ENCODE peak calls at places on chromosome 1, in nine cellular contexts. R is CD8-positive, alpha-beta memory T cell; O is GM23248; C is CD8-positive, alpha-beta T cell; Q is tibial nerve; D is fibroblast of lung; E is fibroblast of mammary gland; B is AG04450; W is A549. H is an unnamed sample.

GRCh38 chr1:168032048-168032447 is 95.2 kb upstream of the MPC2 start:
- DNase-seq in R (no peak), O (no peak), C (no peak), Q (no peak), D (no peak), E (no peak), B (no peak), W (no peak), H (no peak)

GRCh38 chr1:59422921-59423575 is 126.2 kb downstream of the FGGY start:
- DNase-seq in R (no peak), O (peak; percentile 48), C (no peak), Q (peak; percentile 85), D (peak; percentile 80), E (peak; percentile 66), B (no peak), W (no peak), H (peak; percentile 81)

GRCh38 chr1:47438321-47439150 is 692 bp downstream of the FOXD2 start:
- DNase-seq in R (no peak), O (peak; percentile 33), C (peak; percentile 41), Q (no peak), D (no peak), E (no peak), B (no peak), W (no peak), H (peak; percentile 53)

GRCh38 chr1:225462429-225462713 is 34.5 kb upstream of the LBR start:
- DNase-seq in R (no peak), O (no peak), C (no peak), Q (no peak), D (no peak), E (no peak), B (no peak), W (no peak), H (peak; percentile 35)

GRCh38 chr1:92030701-92031107 is 919 bp downstream of the EPHX4 start:
- DNase-seq in R (no peak), O (peak; percentile 5), C (no peak), Q (no peak), D (peak; percentile 8), E (no peak), B (no peak), W (peak; percentile 4), H (no peak)

GRCh38 chr1:241644259-241644658 is 4.1 kb upstream of the CHML start:
- DNase-seq in R (no peak), O (no peak), C (no peak), Q (no peak), D (no peak), E (no peak), B (no peak), W (no peak), H (no peak)

GRCh38 chr1:23369335-23370013 is at the start of gene ZNF436:
- DNase-seq in R (peak; percentile 10), O (peak; percentile 85), C (peak; percentile 70), Q (peak; percentile 69), D (peak; percentile 87), E (peak; percentile 83), B (peak; percentile 64), W (peak; percentile 25), H (peak; percentile 85)

GRCh38 chr1:100626397-100626796 is 88.5 kb downstream of the GPR88 start:
- DNase-seq in R (no peak), O (peak; percentile 33), C (no peak), Q (no peak), D (no peak), E (peak; percentile 47), B (no peak), W (no peak), H (no peak)

GRCh38 chr1:13935336-13935735 is 235.3 kb downstream of the PRDM2 start:
- DNase-seq in R (no peak), O (no peak), C (no peak), Q (no peak), D (no peak), E (no peak), B (no peak), W (no peak), H (no peak)

GRCh38 chr1:38093569-38094520 is 47.3 kb upstream of the POU3F1 start:
- DNase-seq in R (no peak), O (no peak), C (no peak), Q (no peak), D (no peak), E (no peak), B (no peak), W (no peak), H (no peak)

GRCh38 chr1:162222735-162223134 is 153.2 kb downstream of the NOS1AP start:
- DNase-seq in R (no peak), O (no peak), C (no peak), Q (no peak), D (no peak), E (no peak), B (no peak), W (no peak), H (no peak)

GRCh38 chr1:245154429-245155185 is at the start of gene KIF26B:
- DNase-seq in R (no peak), O (peak; percentile 76), C (no peak), Q (no peak), D (peak; percentile 48), E (peak; percentile 42), B (no peak), W (peak; percentile 58), H (no peak)

GRCh38 chr1:54846716-54847284 is 40.2 kb downstream of the DHCR24 start:
- DNase-seq in R (no peak), O (no peak), C (no peak), Q (no peak), D (no peak), E (no peak), B (no peak), W (no peak), H (no peak)

GRCh38 chr1:221162939-221163338 is 283.7 kb downstream of the HLX start:
- DNase-seq in R (no peak), O (peak; percentile 20), C (no peak), Q (no peak), D (no peak), E (no peak), B (no peak), W (no peak), H (no peak)

GRCh38 chr1:187689137-187689536 is 860.4 kb downstream of the PLA2G4A start:
- DNase-seq in R (no peak), O (peak; percentile 62), C (no peak), Q (no peak), D (peak; percentile 88), E (peak; percentile 76), B (peak; percentile 59), W (no peak), H (no peak)

GRCh38 chr1:64268653-64269557 is 65.5 kb downstream of the UBE2U start:
- DNase-seq in R (peak; percentile 20), O (peak; percentile 87), C (peak; percentile 60), Q (peak; percentile 28), D (peak; percentile 93), E (peak; percentile 87), B (peak; percentile 65), W (peak; percentile 83), H (peak; percentile 72)

GRCh38 chr1:99457381-99458165 is 188.3 kb upstream of the PALMD start:
- DNase-seq in R (no peak), O (peak; percentile 89), C (no peak), Q (no peak), D (peak; percentile 53), E (peak; percentile 90), B (no peak), W (peak; percentile 31), H (no peak)

GRCh38 chr1:39204441-39205081 is at the start of gene MACF1:
- DNase-seq in R (no peak), O (peak; percentile 94), C (peak; percentile 44), Q (peak; percentile 32), D (peak; percentile 98), E (peak; percentile 97), B (peak; percentile 85), W (peak; percentile 82), H (peak; percentile 83)
- H3K4me3 ChIP-seq in R (peak within 1 kb of the TSS; percentile 69), O (peak within 1 kb of the TSS; percentile 72), C (peak within 1 kb of the TSS; percentile 38), Q (no peak within 1 kb of the TSS), D (peak within 1 kb of the TSS; percentile 72), E (peak within 1 kb of the TSS; percentile 69), B (peak within 1 kb of the TSS; percentile 74), W (peak within 1 kb of the TSS; percentile 35), H (peak within 1 kb of the TSS; percentile 62)

DNA sequence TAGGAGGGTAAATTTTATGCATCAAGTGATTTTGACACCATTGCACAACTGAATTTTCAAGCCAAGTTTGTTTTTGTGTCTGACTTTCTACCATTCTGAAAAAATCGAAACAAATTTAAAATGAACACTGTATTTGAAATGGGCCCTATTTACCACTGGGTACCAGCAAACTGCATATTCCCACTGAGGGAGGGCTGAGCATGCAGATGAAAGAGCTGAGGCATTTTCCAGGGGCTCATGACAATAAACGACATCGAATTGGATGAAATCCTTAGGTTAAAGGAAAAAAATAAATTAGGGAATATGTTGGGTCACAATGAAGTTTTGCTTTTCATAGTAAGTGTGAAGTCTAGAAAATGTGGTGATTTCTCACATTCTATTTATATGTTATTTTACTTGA is 11.1 kb downstream of the ZBTB18 start:
- DNase-seq in R (no peak), O (no peak), C (no peak), Q (no peak), D (no peak), E (no peak), B (no peak), W (no peak), H (no peak)
- H3K4me3 ChIP-seq in R (no peak overlapping the region), O (no peak overlapping the region), C (no peak overlapping the region), Q (no peak overlapping the region), D (no peak overlapping the region), E (no peak overlapping the region), B (no peak overlapping the region), W (no peak overlapping the region), H (no peak overlapping the region)

DNA sequence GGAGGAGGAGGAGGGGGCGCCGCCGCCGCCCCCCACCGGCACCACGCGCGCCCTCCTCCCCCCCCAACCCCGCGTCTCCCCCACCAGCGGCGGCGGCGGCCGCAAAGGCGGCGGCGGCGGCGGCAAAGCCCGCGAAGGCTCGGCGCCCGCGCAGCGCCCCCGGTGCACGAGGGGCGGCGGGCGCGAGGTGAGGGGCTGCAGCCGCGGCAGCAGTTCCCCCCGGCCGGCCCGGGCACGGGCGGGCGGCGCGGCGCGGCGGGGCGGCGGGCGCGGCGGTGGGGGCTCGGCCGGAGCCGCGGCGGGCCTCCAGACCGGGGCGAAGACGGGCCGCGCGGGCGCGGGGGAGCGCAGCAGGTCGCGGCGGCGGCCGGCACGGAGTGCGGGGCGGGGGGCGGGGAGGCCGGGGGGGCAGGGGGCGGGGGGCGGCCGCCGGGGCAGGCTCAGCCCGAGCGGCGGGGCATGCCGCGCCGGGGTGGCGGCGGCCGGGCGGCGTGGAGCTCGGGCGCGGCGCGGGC is 393 bp downstream of the IRF2BP2 start:
- DNase-seq in R (no peak), O (peak; percentile 68), C (no peak), Q (no peak), D (no peak), E (no peak), B (no peak), W (peak; percentile 45), H (no peak)
- H3K4me3 ChIP-seq in R (no peak overlapping the region), O (peak overlapping the region; percentile 94), C (peak overlapping the region; percentile 73), Q (peak overlapping the region; percentile 62), D (no peak overlapping the region), E (peak overlapping the region; percentile 84), B (peak overlapping the region; percentile 79), W (peak overlapping the region; percentile 64), H (peak overlapping the region; percentile 89)

DNA sequence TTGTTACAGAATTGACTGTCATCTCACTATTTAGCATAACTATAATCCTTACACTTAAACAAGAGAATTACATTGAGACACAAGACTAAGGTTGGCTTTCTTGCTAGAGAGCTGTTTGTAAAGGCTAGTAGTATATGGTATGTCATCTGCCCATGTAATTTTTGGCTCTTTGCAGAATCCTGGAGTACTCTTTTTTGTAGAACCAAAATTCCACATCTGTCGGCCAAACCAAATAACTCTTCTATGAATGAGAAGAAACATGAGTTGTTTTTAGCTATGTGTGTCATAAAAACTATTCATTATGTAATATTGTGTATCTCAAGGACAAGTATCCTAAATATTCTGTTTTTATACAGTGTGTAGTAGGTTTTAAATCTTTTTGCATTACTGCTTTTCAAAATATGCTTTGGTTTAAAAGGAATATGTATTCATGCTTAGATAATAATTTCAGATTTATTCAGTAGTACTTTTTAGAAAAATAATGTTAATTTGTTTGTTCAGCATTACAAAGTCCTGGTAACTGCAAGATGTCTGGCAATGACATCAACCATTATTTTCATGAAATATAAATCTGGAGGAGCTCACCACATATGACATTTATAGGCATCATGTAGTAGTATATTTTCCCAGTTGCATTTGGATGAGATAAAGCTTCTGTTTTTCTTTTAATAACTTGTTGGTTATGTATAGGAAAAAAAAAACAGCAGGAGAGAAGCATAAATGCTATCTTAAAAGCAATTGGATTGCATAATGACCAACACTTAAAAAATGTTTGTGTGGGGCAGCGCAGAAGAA is 159.8 kb downstream of the HS2ST1 start:
- DNase-seq in R (no peak), O (peak; percentile 24), C (no peak), Q (no peak), D (peak; percentile 18), E (peak; percentile 46), B (no peak), W (no peak), H (no peak)
- H3K4me3 ChIP-seq in R (no peak overlapping the region), O (no peak overlapping the region), C (no peak overlapping the region), Q (no peak overlapping the region), D (no peak overlapping the region), E (no peak overlapping the region), B (no peak overlapping the region), W (no peak overlapping the region), H (no peak overlapping the region)